ENCODE peak calls at places on chromosomes 4 and X, in five cellular contexts. A is GM10248, J is M059J, C is NCI-H1092, R is fibroblast of lung. D is an unnamed sample.

GRCh38 chr4:144899393-144899792 is 198.6 kb downstream of the ANAPC10 start:
- DNase-seq in A (no peak), J (no peak), C (no peak), R (no peak), D (no peak)

GRCh38 chr4:40622913-40623312 is 6.8 kb downstream of the RBM47 start:
- DNase-seq in A (no peak), J (peak), C (no peak), R (no peak), D (peak)

GRCh38 chr4:10655968-10656367 is 28.6 kb downstream of the CLNK start:
- DNase-seq in A (no peak), J (peak), C (no peak), R (peak), D (peak)

GRCh38 chr4:1022739-1023066 is 11.3 kb downstream of the FGFRL1 start:
- DNase-seq in A (no peak), J (no peak), C (no peak), R (no peak), D (no peak)

GRCh38 chrX:132751043-132751690 is 207.3 kb downstream of the HS6ST2 start:
- DNase-seq in A (no peak), J (no peak), C (no peak), R (no peak), D (no peak)

GRCh38 chrX:120536056-120536455 is 24.7 kb downstream of the CUL4B start:
- DNase-seq in A (no peak), J (no peak), C (no peak), R (no peak), D (no peak)

GRCh38 chr4:151455212-151455611 is 46.2 kb downstream of the FHIP1A start:
- DNase-seq in A (no peak), J (no peak), C (no peak), R (no peak), D (no peak)

GRCh38 chr4:7699825-7700224 is 239.8 kb downstream of the AFAP1 start:
- DNase-seq in A (no peak), J (no peak), C (no peak), R (no peak), D (no peak)

GRCh38 chr4:1470393-1470670 is 64.1 kb upstream of the NKX1-1 start:
- DNase-seq in A (no peak), J (no peak), C (no peak), R (no peak), D (no peak)

GRCh38 chrX:117376460-117376859 is 740.1 kb downstream of the KLHL13 start:
- DNase-seq in A (no peak), J (peak), C (no peak), R (no peak), D (peak)

GRCh38 chrX:149527705-149528104 is 13.1 kb upstream of the EOLA1 start:
- DNase-seq in A (no peak), J (peak), C (no peak), R (no peak), D (no peak)

GRCh38 chr4:32958586-32958985 is 2238.4 kb downstream of the PCDH7 start:
- DNase-seq in A (no peak), J (no peak), C (no peak), R (no peak), D (no peak)

GRCh38 chr4:53098681-53099121 is 236.6 kb downstream of the RASL11B start:
- DNase-seq in A (no peak), J (peak), C (no peak), R (peak), D (peak)

GRCh38 chr4:56465599-56466295 is 1.7 kb upstream of the SRP72 start:
- DNase-seq in A (no peak), J (peak), C (no peak), R (no peak), D (peak)

GRCh38 chr4:83329521-83330105 is 5.0 kb downstream of the HPSE start:
- DNase-seq in A (no peak), J (no peak), C (no peak), R (peak), D (no peak)

GRCh38 chrX:95156566-95156965 is 1482.6 kb downstream of the FAM133A start:
- DNase-seq in A (no peak), J (no peak), C (no peak), R (no peak), D (no peak)

GRCh38 chrX:115898382-115899001 is 272.1 kb upstream of the AGTR2 start:
- DNase-seq in A (peak), J (peak), C (peak), R (no peak), D (peak)

GRCh38 chrX:119636419-119636818 is 30.2 kb upstream of the NKRF start:
- DNase-seq in A (no peak), J (no peak), C (no peak), R (no peak), D (no peak)

GRCh38 chr4:83082777-83083176 is 31.8 kb downstream of the PLAC8 start:
- DNase-seq in A (no peak), J (peak), C (no peak), R (no peak), D (peak)

GRCh38 chrX:102978594-102978993 is 41.5 kb downstream of the RAB40AL start:
- DNase-seq in A (no peak), J (no peak), C (no peak), R (no peak), D (no peak)

GRCh38 chr4:25310066-25310824 is 2.3 kb upstream of the ZCCHC4 start:
- DNase-seq in A (peak), J (no peak), C (no peak), R (no peak), D (no peak)

GRCh38 chr4:169756971-169757574 is 671 bp downstream of the HPF1 start:
- DNase-seq in A (no peak), J (no peak), C (no peak), R (peak), D (peak)

GRCh38 chr4:128560754-128561495 is 248.6 kb upstream of the JADE1 start:
- DNase-seq in A (no peak), J (no peak), C (no peak), R (no peak), D (no peak)

GRCh38 chr4:54268151-54268550 is 39.1 kb downstream of the PDGFRA start:
- DNase-seq in A (no peak), J (peak), C (no peak), R (peak), D (peak)

GRCh38 chrX:45320191-45320590 is 119.5 kb upstream of the DIPK2B start:
- DNase-seq in A (no peak), J (no peak), C (no peak), R (no peak), D (no peak)

GRCh38 chr4:182975806-182976205 is 58.6 kb upstream of the DCTD start:
- DNase-seq in A (no peak), J (peak), C (no peak), R (peak), D (peak)

GRCh38 chr4:38787693-38788092 is 4.9 kb upstream of the TLR10 start:
- DNase-seq in A (no peak), J (no peak), C (no peak), R (no peak), D (no peak)

GRCh38 chrX:20481632-20482031 is 214.9 kb upstream of the RPS6KA3 start:
- DNase-seq in A (no peak), J (no peak), C (no peak), R (no peak), D (no peak)

D was measured in mammary epithelial cell.